ENCODE peak calls at places on chromosome 3, in ten cellular contexts. J, V, F, Y, C, I, X, B, G and O are unnamed samples.

GRCh38 chr3:138254199-138254598 is 67.1 kb downstream of the ARMC8 start:
- DNase-seq in F (no peak), I (no peak), G (no peak), J (no peak), C (no peak), B (no peak), Y (no peak), V (no peak), X (no peak), O (no peak)

GRCh38 chr3:126537730-126538281 is 13.9 kb downstream of the CHST13 start:
- DNase-seq in X (no peak), G (no peak), F (peak; percentile 69), Y (no peak), C (no peak), J (no peak), B (no peak), V (no peak), I (no peak), O (no peak)

GRCh38 chr3:66035763-66036477 is 2.8 kb downstream of the MAGI1 start:
- DNase-seq in B (no peak), I (no peak), F (no peak), V (peak; percentile 15), J (no peak), X (no peak), Y (peak; percentile 78), G (peak; percentile 35), C (no peak), O (no peak)

GRCh38 chr3:178703268-178703975 is 167.2 kb downstream of the KCNMB2 start:
- DNase-seq in I (no peak), C (no peak), X (no peak), F (no peak), V (peak; percentile 85), Y (peak; percentile 77), G (no peak), B (peak; percentile 45), J (peak; percentile 17), O (no peak)

GRCh38 chr3:188320757-188321156 is 166.8 kb downstream of the LPP start:
- DNase-seq in X (no peak), Y (peak; percentile 90), C (no peak), I (no peak), V (peak; percentile 68), J (peak; percentile 72), F (no peak), G (peak; percentile 52), B (peak; percentile 90), O (no peak)

GRCh38 chr3:11385908-11386307 is 113.7 kb downstream of the ATG7 start:
- DNase-seq in J (peak; percentile 50), X (no peak), I (no peak), B (peak; percentile 55), G (peak; percentile 83), Y (peak; percentile 91), V (peak; percentile 73), F (no peak), C (no peak), O (no peak)

GRCh38 chr3:56929809-56930615 is 128.3 kb upstream of the ARHGEF3 start:
- DNase-seq in Y (peak; percentile 25), C (no peak), G (peak; percentile 50), J (no peak), F (no peak), X (peak; percentile 30), V (no peak), I (no peak), B (no peak), O (no peak)

GRCh38 chr3:63349583-63350177 is 71.6 kb downstream of the SYNPR start:
- DNase-seq in Y (peak; percentile 54), B (peak; percentile 74), X (no peak), V (peak; percentile 72), C (peak; percentile 26), G (peak; percentile 84), I (no peak), J (peak; percentile 76), F (no peak), O (peak; percentile 71)

GRCh38 chr3:172194702-172195392 is 155.5 kb downstream of the FNDC3B start:
- DNase-seq in C (no peak), V (peak; percentile 76), I (no peak), F (no peak), Y (peak; percentile 75), G (no peak), B (no peak), X (peak; percentile 56), J (peak; percentile 49), O (no peak)